ENCODE peak calls at places on chromosomes 4 and X, in nine cellular contexts. J is left ventricle myocardium inferior, D is neural progenitor cell, Z is Caco-2, Q is aorta, U is endothelial cell of umbilical vein, Y is SJSA1, W is esophagus squamous epithelium, F is hepatocyte. X is an unnamed sample. For H3K27me3, the result is how much of the 10 kb centered on the place peaks cover.

GRCh38 chr4:26557164-26557563 is 26.7 kb upstream of the TBC1D19 start:
- DNase-seq in J (no peak), D (no peak), Z (no peak), Q (no peak), U (no peak), Y (peak), W (no peak), F (no peak), X (peak)

GRCh38 chrX:153763989-153764755 is at the start of gene PLXNB3:
- DNase-seq in J (peak), D (peak), Z (peak), Q (peak), U (peak), Y (peak), W (no peak), F (peak), X (peak)

GRCh38 chrX:105969487-105969886 is 69.0 kb downstream of the SERPINA7 start:
- DNase-seq in J (no peak), D (no peak), Z (no peak), Q (no peak), U (no peak), Y (no peak), W (no peak), F (no peak), X (no peak)

GRCh38 chr4:181959121-181959520 is 284.1 kb upstream of the TENM3 start:
- DNase-seq in J (no peak), D (no peak), Z (no peak), Q (no peak), U (no peak), Y (peak), W (no peak), F (no peak), X (no peak)

GRCh38 chrX:23788946-23789345 is 6.0 kb downstream of the SAT1 start:
- DNase-seq in J (no peak), D (no peak), Z (no peak), Q (no peak), U (no peak), Y (no peak), W (no peak), F (no peak), X (no peak)

GRCh38 chrX:85108165-85108564 is 104.5 kb downstream of the APOOL start:
- DNase-seq in J (no peak), D (no peak), Z (no peak), Q (no peak), U (no peak), Y (no peak), W (no peak), F (no peak), X (no peak)

GRCh38 chr4:98745372-98745771 is 87.0 kb upstream of the TSPAN5 start:
- DNase-seq in J (no peak), D (no peak), Z (peak), Q (no peak), U (no peak), Y (no peak), W (no peak), F (no peak), X (peak)

GRCh38 chrX:39819921-39820849 is 277.6 kb downstream of the BCOR start:
- DNase-seq in J (no peak), D (peak), Z (no peak), Q (no peak), U (peak), Y (no peak), W (no peak), F (peak), X (peak)

GRCh38 chr4:125187621-125188176 is 127.1 kb upstream of the FAT4 start:
- DNase-seq in J (peak), D (no peak), Z (no peak), Q (no peak), U (peak), Y (no peak), W (no peak), F (no peak), X (no peak)

GRCh38 chrX:150219374-150220185 is 143.5 kb upstream of the MAMLD1 start:
- DNase-seq in J (no peak), D (peak), Z (no peak), Q (no peak), U (no peak), Y (peak), W (no peak), F (no peak), X (no peak)

GRCh38 chr4:183635737-183636136 is 23.2 kb downstream of the RWDD4 start:
- DNase-seq in J (no peak), D (no peak), Z (no peak), Q (no peak), U (no peak), Y (no peak), W (no peak), F (no peak), X (no peak)

GRCh38 chr4:107520368-107520767 is 199.7 kb downstream of the PAPSS1 start:
- DNase-seq in J (no peak), D (no peak), Z (no peak), Q (no peak), U (no peak), Y (no peak), W (no peak), F (no peak), X (no peak)

GRCh38 chr4:101563126-101563525 is 215.8 kb upstream of the PPP3CA start:
- DNase-seq in J (no peak), D (no peak), Z (no peak), Q (no peak), U (no peak), Y (no peak), W (no peak), F (no peak), X (no peak)

GRCh38 chrX:8103655-8104054 is 67.4 kb downstream of the VCX2 start:
- DNase-seq in J (no peak), D (no peak), Z (no peak), Q (no peak), U (no peak), Y (no peak), W (no peak), F (no peak), X (no peak)

GRCh38 chr4:10733016-10733415 is 48.4 kb upstream of the CLNK start:
- DNase-seq in J (no peak), D (no peak), Z (no peak), Q (no peak), U (no peak), Y (no peak), W (no peak), F (no peak), X (no peak)

GRCh38 chr4:138311771-138312535 is 69.8 kb upstream of the SLC7A11 start:
- DNase-seq in J (no peak), D (no peak), Z (no peak), Q (no peak), U (no peak), Y (no peak), W (no peak), F (no peak), X (no peak)

GRCh38 chrX:41616255-41616654 is 72.5 kb upstream of the GPR34 start:
- DNase-seq in J (no peak), D (no peak), Z (no peak), Q (no peak), U (no peak), Y (no peak), W (no peak), F (no peak), X (no peak)

GRCh38 chrX:39953879-39954278 is 143.9 kb downstream of the BCOR start:
- DNase-seq in J (peak), D (no peak), Z (peak), Q (no peak), U (peak), Y (peak), W (no peak), F (peak), X (no peak)

GRCh38 chr4:8222609-8223391 is 23.7 kb downstream of the SH3TC1 start:
- DNase-seq in J (no peak), D (no peak), Z (no peak), Q (no peak), U (no peak), Y (no peak), W (no peak), F (no peak), X (no peak)

GRCh38 chr4:145492376-145492775 is 10.7 kb downstream of the SMAD1 start:
- DNase-seq in J (no peak), D (no peak), Z (no peak), Q (no peak), U (no peak), Y (no peak), W (no peak), F (no peak), X (no peak)

GRCh38 chr4:150145090-150145949 is 67.1 kb downstream of the DCLK2 start:
- DNase-seq in J (no peak), D (no peak), Z (no peak), Q (no peak), U (no peak), Y (no peak), W (no peak), F (no peak), X (no peak)

GRCh38 chr4:136484996-136485395 is 1047.3 kb downstream of the PCDH18 start:
- DNase-seq in J (no peak), D (no peak), Z (no peak), Q (no peak), U (peak), Y (no peak), W (no peak), F (no peak), X (no peak)

GRCh38 chr4:3013323-3013722 is 50.0 kb downstream of the GRK4 start:
- DNase-seq in J (no peak), D (no peak), Z (no peak), Q (no peak), U (no peak), Y (no peak), W (no peak), F (no peak), X (no peak)

GRCh38 chrX:119784747-119785446 is 6.5 kb downstream of the RPL39 start:
- DNase-seq in J (no peak), D (peak), Z (peak), Q (no peak), U (peak), Y (peak), W (no peak), F (no peak), X (peak)

GRCh38 chr4:17577660-17578481 is 873 bp downstream of the LAP3 start:
- DNase-seq in J (peak), D (no peak), Z (peak), Q (peak), U (no peak), Y (peak), W (no peak), F (peak), X (no peak)

GRCh38 chrX:107480272-107480671 is 30.8 kb downstream of the FRMPD3 start:
- DNase-seq in J (no peak), D (no peak), Z (no peak), Q (no peak), U (no peak), Y (no peak), W (no peak), F (no peak), X (no peak)
- H3K27me3 ChIP-seq in J (under half), D (under half), Z (under half), Q (under half), U (under half), Y (under half), W (under half), F (under half), X (under half)

GRCh38 chrX:16472345-16472744 is 177.6 kb upstream of the S100G start:
- DNase-seq in J (no peak), D (no peak), Z (no peak), Q (no peak), U (no peak), Y (no peak), W (no peak), F (no peak), X (no peak)

GRCh38 chrX:16466640-16467432 is 183.1 kb upstream of the S100G start:
- DNase-seq in J (no peak), D (no peak), Z (no peak), Q (no peak), U (no peak), Y (peak), W (no peak), F (peak), X (no peak)

GRCh38 chrX:16465081-16465876 is 184.7 kb upstream of the S100G start:
- DNase-seq in J (no peak), D (no peak), Z (no peak), Q (no peak), U (no peak), Y (no peak), W (no peak), F (no peak), X (no peak)

GRCh38 chrX:16474511-16474910 is 175.4 kb upstream of the S100G start:
- DNase-seq in J (no peak), D (no peak), Z (no peak), Q (no peak), U (no peak), Y (no peak), W (no peak), F (no peak), X (no peak)

DNA sequence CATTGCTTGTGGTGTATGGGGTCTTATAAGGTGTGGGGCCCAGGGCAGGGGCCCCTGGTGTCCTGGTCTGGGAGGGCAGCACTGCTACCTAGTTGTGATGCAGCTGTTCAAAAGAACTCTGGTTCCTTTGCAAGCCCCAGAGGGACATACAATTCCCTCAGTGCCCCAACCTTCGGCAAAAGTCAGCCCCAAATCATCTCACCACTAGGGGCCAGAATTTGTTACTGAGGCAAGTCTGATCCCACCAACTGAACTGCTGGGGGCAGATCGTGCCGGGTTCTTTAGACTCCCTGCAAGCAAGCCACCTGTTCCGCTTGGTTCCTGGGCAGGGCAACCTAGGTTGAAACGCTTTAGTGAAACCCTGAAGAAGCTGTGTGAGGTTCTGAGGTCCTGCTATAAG is 180.1 kb upstream of the S100G start:
- DNase-seq in J (no peak), D (peak), Z (no peak), Q (no peak), U (no peak), Y (no peak), W (no peak), F (no peak), X (no peak)
- H3K27me3 ChIP-seq in J (under half), D (under half), Z (under half), Q (under half), U (under half), Y (under half), W (under half), F (under half), X (under half)

DNA sequence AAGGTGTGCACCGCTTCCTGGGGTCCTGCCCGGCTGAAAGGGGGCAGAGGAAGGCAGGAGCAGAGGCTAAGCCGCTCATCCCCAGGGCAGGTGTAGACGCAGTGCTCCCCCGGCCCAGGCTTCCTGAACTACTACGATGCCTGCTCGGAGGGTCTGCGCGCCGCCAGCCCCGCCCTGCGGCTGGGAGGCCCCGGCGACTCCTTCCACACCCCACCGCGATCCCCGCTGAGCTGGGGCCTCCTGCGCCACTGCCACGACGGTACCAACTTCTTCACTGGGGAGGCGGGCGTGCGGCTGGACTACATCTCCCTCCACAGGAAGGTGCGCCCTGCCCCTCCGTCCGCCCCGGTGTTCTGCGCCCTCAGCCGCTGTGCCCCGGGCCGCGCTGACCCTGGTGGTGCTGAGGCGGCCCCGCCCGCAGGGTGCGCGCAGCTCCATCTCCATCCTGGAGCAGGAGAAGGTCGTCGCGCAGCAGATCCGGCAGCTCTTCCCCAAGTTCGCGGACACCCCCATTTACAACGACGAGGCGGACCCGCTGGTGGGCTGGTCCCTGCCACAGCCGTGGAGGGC is 8.4 kb upstream of the SLC26A1 start:
- DNase-seq in J (no peak), D (no peak), Z (no peak), Q (no peak), U (no peak), Y (no peak), W (no peak), F (no peak), X (no peak)
- H3K27me3 ChIP-seq in J (half or more), D (half or more), Z (under half), Q (under half), U (under half), Y (under half), W (under half), F (half or more), X (half or more)

DNA sequence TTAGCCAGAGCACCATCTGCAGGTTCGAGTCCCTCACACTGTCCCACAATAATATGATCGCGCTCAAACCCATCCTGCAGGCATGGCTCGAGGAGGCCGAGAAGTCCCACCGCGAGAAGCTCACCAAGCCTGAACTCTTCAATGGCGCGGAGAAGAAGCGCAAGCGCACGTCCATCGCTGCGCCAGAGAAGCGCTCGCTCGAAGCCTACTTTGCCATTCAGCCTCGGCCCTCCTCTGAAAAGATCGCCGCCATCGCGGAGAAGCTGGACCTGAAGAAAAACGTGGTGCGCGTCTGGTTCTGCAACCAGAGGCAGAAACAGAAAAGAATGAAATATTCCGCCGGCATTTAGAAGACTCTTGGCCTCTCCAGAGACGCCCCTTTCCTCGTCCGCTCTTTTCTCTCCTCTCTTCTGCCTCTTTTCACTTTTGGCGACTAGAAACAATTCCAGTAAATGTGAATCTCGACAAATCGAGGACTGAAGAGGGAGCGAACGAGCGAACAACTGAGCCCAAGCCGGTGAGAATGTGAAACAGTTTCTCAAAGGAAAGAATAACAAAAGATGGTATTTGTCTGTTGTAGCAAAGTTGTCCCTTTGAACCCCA is 1.9 kb downstream of the POU4F2 start:
- DNase-seq in J (no peak), D (peak), Z (no peak), Q (no peak), U (no peak), Y (no peak), W (no peak), F (no peak), X (no peak)
- H3K27me3 ChIP-seq in J (half or more), D (half or more), Z (under half), Q (under half), U (half or more), Y (half or more), W (under half), F (half or more), X (under half)

GRCh38 chrX:138759217-138759943 is 47.9 kb upstream of the FGF13 start:
- DNase-seq in J (no peak), D (no peak), Z (no peak), Q (no peak), U (no peak), Y (no peak), W (no peak), F (no peak), X (no peak)

GRCh38 chrX:138756234-138756633 is 44.7 kb upstream of the FGF13 start:
- DNase-seq in J (peak), D (peak), Z (peak), Q (peak), U (no peak), Y (peak), W (no peak), F (peak), X (peak)

GRCh38 chrX:138765061-138765460 is 53.5 kb upstream of the FGF13 start:
- DNase-seq in J (no peak), D (no peak), Z (no peak), Q (no peak), U (no peak), Y (no peak), W (no peak), F (no peak), X (peak)

GRCh38 chrX:138763761-138764160 is 52.2 kb upstream of the FGF13 start:
- DNase-seq in J (no peak), D (no peak), Z (no peak), Q (no peak), U (no peak), Y (no peak), W (no peak), F (no peak), X (no peak)

DNA sequence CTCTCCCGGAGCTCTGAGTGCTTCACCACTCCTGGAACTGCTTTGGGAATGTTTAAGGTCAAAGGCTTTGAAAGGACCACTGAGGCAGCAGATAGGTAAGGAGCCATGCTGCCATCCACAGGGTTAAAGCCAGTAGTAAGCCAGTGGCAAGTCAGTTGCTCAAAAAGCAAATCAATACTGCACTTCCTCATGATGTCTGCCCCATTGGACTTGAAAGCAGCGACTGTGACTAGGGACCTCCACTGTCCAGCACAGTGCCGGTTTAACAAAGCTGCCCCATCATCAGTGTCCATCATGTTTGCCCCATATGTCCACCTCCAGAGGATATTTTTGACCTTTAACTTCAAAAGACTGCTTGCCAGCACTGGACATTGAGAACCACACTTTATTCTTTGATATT is 49.9 kb upstream of the FGF13 start:
- DNase-seq in J (no peak), D (no peak), Z (no peak), Q (no peak), U (no peak), Y (no peak), W (no peak), F (no peak), X (no peak)
- H3K27me3 ChIP-seq in J (under half), D (under half), Z (under half), Q (under half), U (under half), Y (under half), W (under half), F (under half), X (under half)

GRCh38 chrX:96776966-96777365 is 92.3 kb downstream of the DIAPH2 start:
- DNase-seq in J (no peak), D (no peak), Z (no peak), Q (no peak), U (no peak), Y (no peak), W (no peak), F (no peak), X (no peak)
- H3K27me3 ChIP-seq in J (under half), D (under half), Z (under half), Q (under half), U (under half), Y (under half), W (under half), F (under half), X (under half)

DNA sequence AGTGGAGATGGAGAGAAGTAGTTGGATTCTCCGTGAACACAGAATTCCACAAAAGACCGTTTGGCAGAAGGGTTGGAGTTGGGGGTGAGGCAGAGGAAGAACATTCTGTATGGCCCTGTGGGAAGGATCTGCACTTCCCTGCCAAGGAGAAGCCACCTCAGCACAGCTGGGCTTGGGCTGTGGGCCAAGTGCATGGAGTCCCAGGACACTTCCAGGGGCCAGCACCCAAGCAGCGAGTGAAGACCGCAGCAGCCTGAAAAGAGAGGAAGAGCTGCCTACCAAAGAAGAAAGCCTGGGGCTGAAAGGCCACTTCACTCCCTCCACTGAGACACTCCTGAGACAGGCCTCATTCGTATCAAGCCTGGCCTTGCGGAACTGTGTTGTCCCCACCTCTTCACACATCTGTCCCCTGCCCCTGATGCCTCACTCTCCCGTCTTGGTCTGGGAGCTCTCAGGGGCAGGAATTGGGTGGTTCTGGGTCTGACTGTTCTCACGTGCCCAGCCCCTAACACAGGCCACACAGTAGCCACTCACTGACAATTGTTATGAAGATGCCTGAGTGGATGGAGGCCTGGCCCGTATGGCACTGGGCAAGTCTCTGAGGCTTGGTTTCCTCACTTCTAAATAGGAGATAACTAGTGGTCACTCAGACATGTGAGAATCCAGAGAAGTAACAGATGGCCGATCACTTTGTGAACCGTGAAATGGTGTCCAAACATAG is 3.3 kb upstream of the AWAT2 start:
- DNase-seq in J (peak), D (no peak), Z (no peak), Q (no peak), U (no peak), Y (no peak), W (no peak), F (no peak), X (no peak)
- H3K27me3 ChIP-seq in J (under half), D (under half), Z (under half), Q (under half), U (under half), Y (under half), W (under half), F (under half), X (under half)

GRCh38 chr4:176752191-176752749 is 40.5 kb downstream of the VEGFC start:
- DNase-seq in J (no peak), D (no peak), Z (no peak), Q (no peak), U (no peak), Y (no peak), W (no peak), F (no peak), X (no peak)
- H3K27me3 ChIP-seq in J (under half), D (under half), Z (under half), Q (under half), U (under half), Y (under half), W (under half), F (under half), X (under half)

X was measured in A673.